ENCODE peak calls at places on chromosomes 16 and 17, in nine cellular contexts. A, G, Z, Y, E, N, U, J and D are unnamed samples.

GRCh38 chr16:20676268-20676828 is 21.1 kb downstream of the ACSM1 start:
- DNase-seq in A (peak; percentile 48), U (no peak), Y (no peak), J (peak; percentile 24), E (peak; percentile 49), Z (no peak), N (peak; percentile 3), G (no peak), D (no peak)

GRCh38 chr17:80969030-80969673 is 22.5 kb upstream of the CHMP6 start:
- DNase-seq in A (no peak), E (no peak), U (no peak), J (no peak), N (no peak), Z (peak; percentile 12), G (no peak), Y (no peak), D (no peak)

GRCh38 chr17:33838281-33838680 is 416.8 kb upstream of the CCL2 start:
- DNase-seq in Y (peak; percentile 3), A (no peak), J (no peak), G (no peak), Z (no peak), E (no peak), N (no peak), U (no peak), D (no peak)

GRCh38 chr17:60079401-60079861 is 710 bp upstream of the HEATR6 start:
- DNase-seq in J (no peak), G (no peak), N (no peak), A (no peak), Z (no peak), U (no peak), Y (no peak), E (no peak), D (no peak)

GRCh38 chr17:17433260-17433659 is 43.5 kb upstream of the MED9 start:
- DNase-seq in Z (no peak), Y (no peak), N (no peak), A (no peak), U (no peak), G (peak; percentile 11), E (no peak), J (no peak), D (no peak)

GRCh38 chr16:80285089-80285488 is 255.7 kb upstream of the DYNLRB2 start:
- DNase-seq in J (no peak), G (no peak), Y (peak; percentile 17), N (no peak), A (peak; percentile 90), E (no peak), U (no peak), Z (no peak), D (no peak)

GRCh38 chr17:1005361-1005946 is 8.5 kb downstream of the TIMM22 start:
- DNase-seq in E (peak; percentile 63), A (peak; percentile 28), U (no peak), Z (no peak), Y (no peak), G (no peak), J (no peak), N (peak; percentile 8), D (no peak)

GRCh38 chr17:78970834-78971763 is 8.6 kb downstream of the LGALS3BP start:
- DNase-seq in Y (peak; percentile 65), U (peak; percentile 28), G (peak; percentile 94), J (peak; percentile 87), N (peak; percentile 71), Z (peak; percentile 88), E (peak; percentile 87), A (peak; percentile 71), D (peak; percentile 93)

GRCh38 chr16:69861276-69862030 is 89.7 kb upstream of the CLEC18A start:
- DNase-seq in A (no peak), U (no peak), E (peak; percentile 61), G (no peak), J (no peak), Z (no peak), Y (no peak), N (no peak), D (no peak)

GRCh38 chr16:28495098-28495793 is 803 bp downstream of the APOBR start:
- DNase-seq in A (no peak), N (no peak), U (no peak), J (no peak), G (no peak), Z (no peak), E (peak; percentile 79), Y (no peak), D (no peak)

GRCh38 chr17:74892013-74892841 is 1.2 kb downstream of the FADS6 start:
- DNase-seq in U (no peak), J (no peak), G (no peak), N (no peak), Y (no peak), Z (no peak), E (no peak), A (no peak), D (no peak)

GRCh38 chr17:72122002-72122310 is 1.1 kb downstream of the SOX9 start:
- DNase-seq in E (no peak), U (no peak), N (no peak), G (no peak), J (no peak), Z (no peak), A (no peak), Y (peak; percentile 42), D (no peak)

GRCh38 chr16:75024591-75024990 is 25.8 kb downstream of the ZNRF1 start:
- DNase-seq in A (no peak), U (no peak), G (no peak), E (no peak), Y (no peak), J (no peak), Z (no peak), N (no peak), D (no peak)

GRCh38 chr16:86565644-86566511 is 751 bp upstream of the FOXC2 start:
- DNase-seq in G (peak; percentile 67), J (no peak), Z (no peak), E (no peak), Y (no peak), A (no peak), N (no peak), U (no peak), D (no peak)

GRCh38 chr16:10510279-10510678 is 70.1 kb downstream of the EMP2 start:
- DNase-seq in E (no peak), N (no peak), G (no peak), Z (no peak), A (no peak), J (no peak), U (no peak), Y (no peak), D (no peak)

GRCh38 chr17:12024332-12024731 is 3.7 kb downstream of the MAP2K4 start:
- DNase-seq in Z (no peak), N (no peak), U (no peak), A (peak; percentile 89), J (no peak), Y (peak; percentile 80), G (no peak), E (no peak), D (no peak)

GRCh38 chr17:7476951-7477350 is 2.5 kb downstream of the ZBTB4 start:
- DNase-seq in E (no peak), Z (no peak), G (no peak), Y (no peak), A (no peak), U (no peak), J (no peak), N (no peak), D (no peak)

GRCh38 chr17:60640503-60640902 is 37.1 kb upstream of the BCAS3 start:
- DNase-seq in U (no peak), E (no peak), Y (no peak), A (peak; percentile 27), Z (no peak), J (no peak), N (no peak), G (peak; percentile 56), D (no peak)

GRCh38 chr17:73588291-73589095 is 55.8 kb downstream of the SDK2 start:
- DNase-seq in N (no peak), G (no peak), Y (no peak), J (no peak), U (no peak), Z (peak; percentile 42), A (peak; percentile 61), E (no peak), D (no peak)

GRCh38 chr16:27189335-27189972 is 13.9 kb upstream of the KDM8 start:
- DNase-seq in U (no peak), J (no peak), E (no peak), N (peak; percentile 19), A (no peak), Y (no peak), G (peak; percentile 20), Z (no peak), D (no peak)

GRCh38 chr17:77371117-77371887 is 230.5 kb downstream of the SEC14L1 start:
- DNase-seq in G (no peak), Z (no peak), E (no peak), J (no peak), U (no peak), A (no peak), Y (no peak), N (no peak), D (no peak)

GRCh38 chr16:86479419-86479818 is 30.9 kb upstream of the FOXF1 start:
- DNase-seq in U (no peak), J (no peak), Z (no peak), N (no peak), G (no peak), A (no peak), E (no peak), Y (no peak), D (no peak)

GRCh38 chr17:61389670-61390478 is 9.8 kb upstream of the TBX2 start:
- DNase-seq in A (peak; percentile 37), J (peak; percentile 65), Z (peak; percentile 85), Y (no peak), E (no peak), G (peak; percentile 86), U (no peak), N (peak; percentile 51), D (peak; percentile 54)

GRCh38 chr16:18999045-18999393 is 15.3 kb downstream of the TMC7 start:
- DNase-seq in J (no peak), U (no peak), Z (no peak), N (no peak), G (no peak), Y (no peak), A (no peak), E (no peak), D (no peak)
- TF ChIP-seq CTCF in J (no peak), U (no peak), Z (no peak), N (no peak), G (no peak), Y (no peak), A (no peak), E (no peak), D (no peak)

GRCh38 chr17:8960325-8961144 is 5.0 kb downstream of the PIK3R5 start:
- DNase-seq in Z (no peak), Y (no peak), N (no peak), A (no peak), J (no peak), G (peak; percentile 28), U (no peak), E (no peak), D (no peak)
- TF ChIP-seq CTCF in Z (no peak), Y (no peak), N (no peak), A (no peak), J (no peak), G (no peak), U (no peak), E (no peak), D (no peak)

GRCh38 chr16:88839026-88839529 is 17.7 kb downstream of the GALNS start:
- DNase-seq in A (no peak), G (no peak), N (no peak), E (no peak), J (no peak), Z (no peak), Y (no peak), U (no peak), D (no peak)
- TF ChIP-seq CTCF in A (no peak), G (no peak), N (no peak), E (no peak), J (no peak), Z (no peak), Y (no peak), U (no peak), D (no peak)

GRCh38 chr16:813204-813915 is 12.8 kb upstream of the GNG13 start:
- DNase-seq in N (peak; percentile 40), J (peak; percentile 58), U (no peak), Z (peak; percentile 84), G (peak; percentile 87), E (no peak), Y (peak; percentile 68), A (no peak), D (no peak)
- TF ChIP-seq CTCF in N (peak; percentile 26), J (peak; percentile 51), U (no peak), Z (peak; percentile 68), G (peak; percentile 64), E (peak; percentile 51), Y (peak; percentile 64), A (peak; percentile 24), D (no peak)